ENCODE peak calls at places on chromosomes 13 and 19, in four cellular contexts. One of them, this sample, is unnamed.

GRCh38 chr19:3632098-3632497 is 5.5 kb upstream of the CACTIN start:
- DNase-seq in fibroblast of pulmonary artery: no peak
- DNase-seq in CD8-positive, alpha-beta memory T cell: no peak
- DNase-seq in stimulated activated CD4-positive, alpha-beta T cell treated with anti-CD3 and anti-CD28 coated beads, Interleukin-1b, Interleukin-23, amount 100 ng/mL, for 1 hour: no peak
- DNase-seq in this sample: no peak

GRCh38 chr13:89694471-89694870 is 1653.0 kb upstream of the MIR17HG start:
- DNase-seq in fibroblast of pulmonary artery: no peak
- DNase-seq in CD8-positive, alpha-beta memory T cell: no peak
- DNase-seq in stimulated activated CD4-positive, alpha-beta T cell treated with anti-CD3 and anti-CD28 coated beads, Interleukin-1b, Interleukin-23, amount 100 ng/mL, for 1 hour: no peak
- DNase-seq in this sample: no peak

GRCh38 chr13:75870397-75870801 is 234.3 kb downstream of the LMO7 start:
- DNase-seq in fibroblast of pulmonary artery: peak
- DNase-seq in CD8-positive, alpha-beta memory T cell: peak
- DNase-seq in stimulated activated CD4-positive, alpha-beta T cell treated with anti-CD3 and anti-CD28 coated beads, Interleukin-1b, Interleukin-23, amount 100 ng/mL, for 1 hour: no peak
- DNase-seq in this sample: peak

GRCh38 chr19:3547301-3547731 is 8.3 kb downstream of the TEKTIP1 start:
- DNase-seq in fibroblast of pulmonary artery: peak
- DNase-seq in CD8-positive, alpha-beta memory T cell: no peak
- DNase-seq in stimulated activated CD4-positive, alpha-beta T cell treated with anti-CD3 and anti-CD28 coated beads, Interleukin-1b, Interleukin-23, amount 100 ng/mL, for 1 hour: no peak
- DNase-seq in this sample: peak

GRCh38 chr19:14413765-14414171 is 5.4 kb downstream of the DDX39A start:
- DNase-seq in fibroblast of pulmonary artery: peak
- DNase-seq in CD8-positive, alpha-beta memory T cell: no peak
- DNase-seq in stimulated activated CD4-positive, alpha-beta T cell treated with anti-CD3 and anti-CD28 coated beads, Interleukin-1b, Interleukin-23, amount 100 ng/mL, for 1 hour: no peak
- DNase-seq in this sample: no peak

GRCh38 chr13:72296246-72296645 is 429.2 kb upstream of the DACH1 start:
- DNase-seq in fibroblast of pulmonary artery: no peak
- DNase-seq in CD8-positive, alpha-beta memory T cell: no peak
- DNase-seq in stimulated activated CD4-positive, alpha-beta T cell treated with anti-CD3 and anti-CD28 coated beads, Interleukin-1b, Interleukin-23, amount 100 ng/mL, for 1 hour: no peak
- DNase-seq in this sample: no peak

GRCh38 chr19:35109395-35110112 is 6.1 kb upstream of the FXYD3 start:
- DNase-seq in fibroblast of pulmonary artery: no peak
- DNase-seq in CD8-positive, alpha-beta memory T cell: no peak
- DNase-seq in stimulated activated CD4-positive, alpha-beta T cell treated with anti-CD3 and anti-CD28 coated beads, Interleukin-1b, Interleukin-23, amount 100 ng/mL, for 1 hour: no peak
- DNase-seq in this sample: peak

GRCh38 chr19:10424011-10424637 is 3.8 kb downstream of the PDE4A start:
- DNase-seq in fibroblast of pulmonary artery: peak
- DNase-seq in CD8-positive, alpha-beta memory T cell: peak
- DNase-seq in stimulated activated CD4-positive, alpha-beta T cell treated with anti-CD3 and anti-CD28 coated beads, Interleukin-1b, Interleukin-23, amount 100 ng/mL, for 1 hour: peak
- DNase-seq in this sample: peak

GRCh38 chr13:28488376-28489005 is 6.4 kb downstream of the FLT1 start:
- DNase-seq in fibroblast of pulmonary artery: no peak
- DNase-seq in CD8-positive, alpha-beta memory T cell: no peak
- DNase-seq in stimulated activated CD4-positive, alpha-beta T cell treated with anti-CD3 and anti-CD28 coated beads, Interleukin-1b, Interleukin-23, amount 100 ng/mL, for 1 hour: no peak
- DNase-seq in this sample: no peak

GRCh38 chr19:17283504-17283996 is 1.8 kb downstream of the ANKLE1 start:
- DNase-seq in fibroblast of pulmonary artery: no peak
- DNase-seq in CD8-positive, alpha-beta memory T cell: no peak
- DNase-seq in stimulated activated CD4-positive, alpha-beta T cell treated with anti-CD3 and anti-CD28 coated beads, Interleukin-1b, Interleukin-23, amount 100 ng/mL, for 1 hour: no peak
- DNase-seq in this sample: no peak

GRCh38 chr19:29587518-29587986 is 18.5 kb upstream of the POP4 start:
- DNase-seq in fibroblast of pulmonary artery: no peak
- DNase-seq in CD8-positive, alpha-beta memory T cell: peak
- DNase-seq in stimulated activated CD4-positive, alpha-beta T cell treated with anti-CD3 and anti-CD28 coated beads, Interleukin-1b, Interleukin-23, amount 100 ng/mL, for 1 hour: no peak
- DNase-seq in this sample: no peak

GRCh38 chr19:50333737-50334617 is 4.8 kb upstream of the KCNC3 start:
- DNase-seq in fibroblast of pulmonary artery: peak
- DNase-seq in CD8-positive, alpha-beta memory T cell: peak
- DNase-seq in stimulated activated CD4-positive, alpha-beta T cell treated with anti-CD3 and anti-CD28 coated beads, Interleukin-1b, Interleukin-23, amount 100 ng/mL, for 1 hour: peak
- DNase-seq in this sample: peak

GRCh38 chr19:45717131-45717982 is 13.3 kb downstream of the FBXO46 start:
- DNase-seq in fibroblast of pulmonary artery: peak
- DNase-seq in CD8-positive, alpha-beta memory T cell: peak
- DNase-seq in stimulated activated CD4-positive, alpha-beta T cell treated with anti-CD3 and anti-CD28 coated beads, Interleukin-1b, Interleukin-23, amount 100 ng/mL, for 1 hour: peak
- DNase-seq in this sample: peak

GRCh38 chr13:100108913-100109507 is 20.1 kb downstream of the PCCA start:
- DNase-seq in fibroblast of pulmonary artery: peak
- DNase-seq in CD8-positive, alpha-beta memory T cell: no peak
- DNase-seq in stimulated activated CD4-positive, alpha-beta T cell treated with anti-CD3 and anti-CD28 coated beads, Interleukin-1b, Interleukin-23, amount 100 ng/mL, for 1 hour: no peak
- DNase-seq in this sample: peak

GRCh38 chr19:29812080-29812880 is 489 bp downstream of the CCNE1 start:
- DNase-seq in fibroblast of pulmonary artery: no peak
- DNase-seq in CD8-positive, alpha-beta memory T cell: peak
- DNase-seq in stimulated activated CD4-positive, alpha-beta T cell treated with anti-CD3 and anti-CD28 coated beads, Interleukin-1b, Interleukin-23, amount 100 ng/mL, for 1 hour: no peak
- DNase-seq in this sample: peak

GRCh38 chr13:100540621-100541020 is 48.0 kb downstream of the GGACT start:
- DNase-seq in fibroblast of pulmonary artery: no peak
- DNase-seq in CD8-positive, alpha-beta memory T cell: no peak
- DNase-seq in stimulated activated CD4-positive, alpha-beta T cell treated with anti-CD3 and anti-CD28 coated beads, Interleukin-1b, Interleukin-23, amount 100 ng/mL, for 1 hour: no peak
- DNase-seq in this sample: no peak

GRCh38 chr19:2270572-2271515 is 11.1 kb downstream of the PEAK3 start:
- DNase-seq in fibroblast of pulmonary artery: peak
- DNase-seq in CD8-positive, alpha-beta memory T cell: peak
- DNase-seq in stimulated activated CD4-positive, alpha-beta T cell treated with anti-CD3 and anti-CD28 coated beads, Interleukin-1b, Interleukin-23, amount 100 ng/mL, for 1 hour: peak
- DNase-seq in this sample: peak

GRCh38 chr19:18469245-18470107 is 31.5 kb upstream of the ISYNA1 start:
- DNase-seq in fibroblast of pulmonary artery: peak
- DNase-seq in CD8-positive, alpha-beta memory T cell: peak
- DNase-seq in stimulated activated CD4-positive, alpha-beta T cell treated with anti-CD3 and anti-CD28 coated beads, Interleukin-1b, Interleukin-23, amount 100 ng/mL, for 1 hour: peak
- DNase-seq in this sample: peak

GRCh38 chr13:106381083-106381482 is 154.4 kb downstream of the EFNB2 start:
- DNase-seq in fibroblast of pulmonary artery: peak
- DNase-seq in CD8-positive, alpha-beta memory T cell: no peak
- DNase-seq in stimulated activated CD4-positive, alpha-beta T cell treated with anti-CD3 and anti-CD28 coated beads, Interleukin-1b, Interleukin-23, amount 100 ng/mL, for 1 hour: no peak
- DNase-seq in this sample: no peak